ENCODE peak calls at places on chromosomes 13 and 19, in six cellular contexts. One of them, this sample, is unnamed.

GRCh38 chr13:100513171-100513570 is 75.4 kb downstream of the GGACT start:
- DNase-seq in AG10803: no peak
- DNase-seq in SK-N-SH: no peak
- DNase-seq in right lobe of liver: no peak
- DNase-seq in AG04450: no peak
- DNase-seq in mesendoderm: no peak
- DNase-seq in this sample: no peak

GRCh38 chr19:19587776-19588175 is 30.7 kb downstream of the PBX4 start:
- DNase-seq in mesendoderm: no peak
- DNase-seq in AG10803: no peak
- DNase-seq in AG04450: no peak
- DNase-seq in right lobe of liver: no peak
- DNase-seq in SK-N-SH: no peak
- DNase-seq in this sample: no peak

GRCh38 chr19:43300206-43300605 is 30.9 kb upstream of the PSG9 start:
- DNase-seq in right lobe of liver: no peak
- DNase-seq in AG10803: no peak
- DNase-seq in SK-N-SH: no peak
- DNase-seq in mesendoderm: no peak
- DNase-seq in AG04450: no peak
- DNase-seq in this sample: no peak

GRCh38 chr19:13208131-13208963 is 58.1 kb downstream of the IER2 start:
- DNase-seq in AG04450: peak
- DNase-seq in mesendoderm: no peak
- DNase-seq in AG10803: peak
- DNase-seq in right lobe of liver: no peak
- DNase-seq in SK-N-SH: no peak
- DNase-seq in this sample: peak

GRCh38 chr19:48203227-48203793 is 32.8 kb downstream of the ZSWIM9 start:
- DNase-seq in AG04450: no peak
- DNase-seq in mesendoderm: no peak
- DNase-seq in SK-N-SH: no peak
- DNase-seq in right lobe of liver: no peak
- DNase-seq in AG10803: no peak
- DNase-seq in this sample: no peak

GRCh38 chr19:17948967-17949930 is 16.4 kb downstream of the CCDC124 start:
- DNase-seq in right lobe of liver: no peak
- DNase-seq in mesendoderm: no peak
- DNase-seq in AG10803: no peak
- DNase-seq in SK-N-SH: no peak
- DNase-seq in AG04450: no peak
- DNase-seq in this sample: no peak

GRCh38 chr19:49214701-49215100 is 57.1 kb downstream of the TRPM4 start:
- DNase-seq in AG10803: no peak
- DNase-seq in mesendoderm: no peak
- DNase-seq in SK-N-SH: no peak
- DNase-seq in right lobe of liver: no peak
- DNase-seq in AG04450: no peak
- DNase-seq in this sample: no peak

GRCh38 chr19:38413416-38413815 is 10.5 kb downstream of the FAM98C start:
- DNase-seq in mesendoderm: no peak
- DNase-seq in right lobe of liver: no peak
- DNase-seq in AG10803: no peak
- DNase-seq in AG04450: no peak
- DNase-seq in SK-N-SH: no peak
- DNase-seq in this sample: no peak

GRCh38 chr19:15300533-15301194 is 31.7 kb downstream of the BRD4 start:
- DNase-seq in mesendoderm: peak
- DNase-seq in AG10803: peak
- DNase-seq in SK-N-SH: no peak
- DNase-seq in AG04450: peak
- DNase-seq in right lobe of liver: no peak
- DNase-seq in this sample: no peak

GRCh38 chr13:21690955-21691354 is 20.1 kb downstream of the FGF9 start:
- DNase-seq in AG10803: no peak
- DNase-seq in SK-N-SH: no peak
- DNase-seq in right lobe of liver: no peak
- DNase-seq in AG04450: no peak
- DNase-seq in mesendoderm: no peak
- DNase-seq in this sample: no peak

GRCh38 chr13:85725433-85725832 is 73.8 kb downstream of the SLITRK6 start:
- DNase-seq in right lobe of liver: no peak
- DNase-seq in AG04450: no peak
- DNase-seq in SK-N-SH: no peak
- DNase-seq in mesendoderm: no peak
- DNase-seq in AG10803: no peak
- DNase-seq in this sample: no peak

GRCh38 chr13:110250258-110250891 is 56.6 kb downstream of the COL4A1 start:
- DNase-seq in mesendoderm: no peak
- DNase-seq in right lobe of liver: peak
- DNase-seq in AG10803: peak
- DNase-seq in SK-N-SH: no peak
- DNase-seq in AG04450: no peak
- DNase-seq in this sample: peak

GRCh38 chr19:6459356-6460098 is at the start of gene SLC25A23:
- DNase-seq in right lobe of liver: peak
- DNase-seq in AG10803: peak
- DNase-seq in mesendoderm: peak
- DNase-seq in AG04450: peak
- DNase-seq in SK-N-SH: peak
- DNase-seq in this sample: peak

GRCh38 chr19:52640916-52641315 is 2.8 kb upstream of the ZNF83 start:
- DNase-seq in mesendoderm: peak
- DNase-seq in AG10803: peak
- DNase-seq in SK-N-SH: peak
- DNase-seq in right lobe of liver: no peak
- DNase-seq in AG04450: no peak
- DNase-seq in this sample: no peak

GRCh38 chr13:66546534-66547379 is 683.4 kb downstream of the PCDH9 start:
- DNase-seq in SK-N-SH: no peak
- DNase-seq in AG04450: peak
- DNase-seq in mesendoderm: no peak
- DNase-seq in right lobe of liver: no peak
- DNase-seq in AG10803: peak
- DNase-seq in this sample: no peak

DNA sequence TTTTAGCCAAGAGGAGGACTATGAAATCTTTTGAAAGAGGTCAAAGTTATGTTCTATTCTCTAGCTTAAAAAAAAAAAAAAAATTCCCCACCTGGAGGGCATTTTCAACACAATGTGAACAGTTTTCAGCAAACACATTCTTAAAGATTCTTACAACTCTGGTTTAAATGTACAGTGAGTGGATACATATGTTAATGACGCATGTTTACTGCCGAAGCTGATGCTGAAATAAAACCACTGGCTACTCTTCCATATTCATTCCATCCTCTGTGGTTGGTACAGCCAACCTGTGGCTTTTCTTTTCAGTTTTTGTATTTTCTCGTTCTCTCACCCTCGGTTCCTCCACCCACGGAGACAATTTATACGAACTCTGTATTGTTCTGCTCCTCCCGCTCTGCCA is 466.3 kb upstream of the ARGLU1 start:
- DNase-seq in right lobe of liver: no peak
- DNase-seq in SK-N-SH: no peak
- DNase-seq in AG10803: no peak
- DNase-seq in mesendoderm: no peak
- DNase-seq in AG04450: peak
- DNase-seq in this sample: no peak
- H3K4me3 ChIP-seq in right lobe of liver: no peak
- H3K4me3 ChIP-seq in SK-N-SH: no peak
- H3K4me3 ChIP-seq in AG10803: no peak
- H3K4me3 ChIP-seq in mesendoderm: no peak
- H3K4me3 ChIP-seq in AG04450: no peak
- H3K4me3 ChIP-seq in this sample: no peak

GRCh38 chr13:95643471-95643813 is 1.1 kb downstream of the DZIP1 start:
- DNase-seq in AG04450: no peak
- DNase-seq in mesendoderm: peak
- DNase-seq in right lobe of liver: no peak
- DNase-seq in SK-N-SH: peak
- DNase-seq in AG10803: peak
- DNase-seq in this sample: no peak
- H3K4me3 ChIP-seq in AG04450: peak
- H3K4me3 ChIP-seq in mesendoderm: peak
- H3K4me3 ChIP-seq in right lobe of liver: peak
- H3K4me3 ChIP-seq in SK-N-SH: peak
- H3K4me3 ChIP-seq in AG10803: peak
- H3K4me3 ChIP-seq in this sample: peak

GRCh38 chr19:21568816-21569496 is 63.6 kb downstream of the ZNF429 start:
- DNase-seq in AG10803: peak
- DNase-seq in SK-N-SH: no peak
- DNase-seq in right lobe of liver: peak
- DNase-seq in AG04450: no peak
- DNase-seq in mesendoderm: no peak
- DNase-seq in this sample: no peak
- H3K4me3 ChIP-seq in AG10803: peak
- H3K4me3 ChIP-seq in SK-N-SH: no peak
- H3K4me3 ChIP-seq in right lobe of liver: peak
- H3K4me3 ChIP-seq in AG04450: no peak
- H3K4me3 ChIP-seq in mesendoderm: no peak
- H3K4me3 ChIP-seq in this sample: no peak

GRCh38 chr13:112942689-112943308 is 26.2 kb upstream of the MCF2L start:
- DNase-seq in right lobe of liver: peak
- DNase-seq in AG04450: peak
- DNase-seq in mesendoderm: peak
- DNase-seq in AG10803: peak
- DNase-seq in SK-N-SH: peak
- DNase-seq in this sample: peak
- H3K4me3 ChIP-seq in right lobe of liver: peak
- H3K4me3 ChIP-seq in AG04450: peak
- H3K4me3 ChIP-seq in mesendoderm: peak
- H3K4me3 ChIP-seq in AG10803: peak
- H3K4me3 ChIP-seq in SK-N-SH: peak
- H3K4me3 ChIP-seq in this sample: peak